ENCODE peak calls at places on chromosomes 11 and 22, in five cellular contexts. J is kidney, R is dorsolateral prefrontal cortex, W is mammary epithelial cell, V is AG04450. C is an unnamed sample.

GRCh38 chr11:128547946-128548654 is 39.3 kb downstream of the ETS1 start:
- DNase-seq in J (no peak), V (no peak), W (no peak), R (no peak), C (no peak)

GRCh38 chr11:11816511-11817319 is 25.1 kb upstream of the USP47 start:
- DNase-seq in J (no peak), V (no peak), R (no peak), W (peak), C (no peak)

GRCh38 chr11:76291576-76292526 is 85.5 kb upstream of the WNT11 start:
- DNase-seq in W (no peak), J (no peak), V (no peak), R (no peak), C (no peak)

GRCh38 chr22:18062421-18062820 is 15.4 kb upstream of the PEX26 start:
- DNase-seq in R (no peak), V (no peak), J (peak), W (peak), C (no peak)

GRCh38 chr22:23898006-23898974 is 4.1 kb downstream of the MIF start:
- DNase-seq in V (no peak), W (no peak), J (no peak), R (no peak), C (no peak)

GRCh38 chr11:96162816-96163499 is 180.0 kb downstream of the MAML2 start:
- DNase-seq in J (no peak), W (peak), V (peak), R (no peak), C (peak)

GRCh38 chr22:17230239-17230638 is 11.0 kb upstream of the ADA2 start:
- DNase-seq in J (peak), R (no peak), W (peak), V (no peak), C (no peak)

GRCh38 chr11:34600339-34601084 is 20.4 kb upstream of the EHF start:
- DNase-seq in J (peak), R (no peak), V (no peak), W (peak), C (no peak)

GRCh38 chr11:78752528-78752927 is 177.9 kb upstream of the NARS2 start:
- DNase-seq in W (no peak), J (no peak), R (no peak), V (no peak), C (no peak)

GRCh38 chr22:27489265-27489675 is 312.3 kb downstream of the MN1 start:
- DNase-seq in R (no peak), J (no peak), V (no peak), W (no peak), C (no peak)

GRCh38 chr11:14584595-14584994 is 59.0 kb upstream of the PDE3B start:
- DNase-seq in J (no peak), R (no peak), W (no peak), V (no peak), C (no peak)

GRCh38 chr11:11022126-11022730 is 164.4 kb upstream of the ZBED5 start:
- DNase-seq in J (no peak), V (no peak), W (no peak), R (no peak), C (peak)

GRCh38 chr11:73257342-73258103 is 14.6 kb upstream of the P2RY6 start:
- DNase-seq in W (peak), J (peak), V (peak), R (no peak), C (peak)

GRCh38 chr11:112196519-112197087 is 21.3 kb downstream of the BCO2 start:
- DNase-seq in W (no peak), V (no peak), J (no peak), R (no peak), C (no peak)

GRCh38 chr11:119056397-119056999 is 507 bp downstream of the HYOU1 start:
- DNase-seq in R (no peak), J (peak), V (no peak), W (peak), C (no peak)

DNA sequence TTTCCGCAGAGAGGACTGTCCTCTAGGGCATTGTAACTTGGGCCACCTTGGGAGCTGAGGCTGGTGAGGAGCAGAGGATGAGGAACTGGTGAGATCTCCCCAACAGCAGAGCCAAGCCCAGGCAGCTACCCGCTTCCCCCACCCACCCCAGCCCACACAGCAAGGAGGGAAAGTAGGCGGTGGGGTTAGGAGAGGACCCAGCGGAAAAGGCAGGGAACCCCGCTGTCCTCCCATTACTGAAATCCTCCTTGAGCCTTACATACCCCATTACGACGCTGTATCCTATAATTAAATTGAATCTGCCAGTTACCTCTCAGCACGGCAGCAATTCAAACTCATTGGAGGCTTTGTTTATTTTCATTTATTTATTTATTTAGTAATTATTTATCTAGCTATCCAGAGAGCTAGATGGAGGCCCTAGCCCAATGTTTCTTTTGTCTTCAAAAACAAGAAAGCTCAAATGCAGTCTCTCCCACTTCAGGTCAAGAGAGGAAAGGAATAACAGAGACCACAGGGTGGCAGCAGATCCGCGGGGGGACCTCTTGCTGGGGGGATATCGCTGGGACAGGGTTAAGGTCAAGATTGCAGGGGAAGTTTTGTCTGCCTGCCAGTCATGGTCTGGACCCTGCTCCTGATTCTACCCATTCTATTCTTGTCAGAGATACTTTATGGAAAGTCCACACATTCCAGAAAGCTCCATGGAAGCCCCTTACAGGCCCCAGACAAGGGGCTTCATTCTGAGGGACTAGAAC is 218.0 kb downstream of the ST3GAL4 start:
- DNase-seq in W (no peak), R (no peak), J (no peak), V (no peak), C (no peak)
- TF ChIP-seq CTCF in W (no peak), R (no peak), J (no peak), V (peak), C (peak)

GRCh38 chr22:46035380-46035741 is 58.4 kb upstream of the WNT7B start:
- DNase-seq in V (no peak), W (no peak), R (no peak), J (no peak), C (no peak)
- H3K4me3 ChIP-seq in V (peak), W (peak), R (peak), J (peak), C (peak)

DNA sequence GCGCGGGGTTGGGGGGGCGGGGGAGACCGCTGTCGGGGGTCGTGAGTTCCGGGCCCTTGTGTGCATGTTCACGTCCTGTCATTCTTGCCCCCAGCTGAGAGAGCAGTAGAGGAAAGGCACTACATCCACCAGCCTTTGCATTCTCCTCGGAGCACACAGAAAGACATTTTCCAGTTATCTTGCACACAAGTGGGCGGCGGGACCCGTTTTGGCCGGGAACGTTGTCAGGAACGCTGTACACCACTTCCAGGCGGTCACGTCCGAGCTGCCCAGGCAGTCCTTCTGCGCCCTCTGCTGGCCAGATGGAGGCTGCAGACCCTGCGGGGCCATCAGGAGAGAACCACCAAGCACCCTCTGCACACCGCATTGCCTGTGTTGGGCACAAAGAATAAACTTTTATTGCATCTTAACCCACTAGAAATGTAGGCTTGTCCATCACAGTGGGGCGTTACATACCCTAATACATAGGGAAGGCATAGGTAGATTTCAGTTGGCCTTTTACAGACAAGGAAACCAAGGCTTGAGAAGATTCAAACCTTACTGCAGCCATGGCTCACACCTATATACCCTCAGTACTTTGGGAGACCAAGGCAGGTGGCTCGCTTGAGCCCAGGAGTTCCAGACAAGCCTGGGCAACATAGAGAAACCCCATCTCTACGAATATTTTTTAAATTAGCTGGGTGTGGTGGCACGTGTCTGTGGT is 2.8 kb upstream of the CDKN1C start:
- DNase-seq in R (peak), W (peak), V (peak), J (peak), C (peak)
- TF ChIP-seq CTCF in R (peak), W (peak), V (peak), J (peak), C (peak)

GRCh38 chr22:40491990-40492631 is 121.7 kb downstream of the SGSM3 start:
- DNase-seq in J (no peak), W (no peak), R (no peak), V (no peak), C (no peak)
- H3K4me3 ChIP-seq in J (no peak), W (no peak), R (no peak), V (no peak), C (no peak)

GRCh38 chr11:132992838-132993680 is 539.2 kb downstream of the OPCML start:
- DNase-seq in J (no peak), V (no peak), R (no peak), W (no peak), C (peak)
- TF ChIP-seq CTCF in J (peak), V (peak), R (peak), W (peak), C (peak)